ENCODE peak calls at places on chromosome 4, in ten cellular contexts. One of them, this sample, is unnamed.

GRCh38 chr4:23631255-23631950 is 258.4 kb downstream of the PPARGC1A start:
- DNase-seq in esophagus squamous epithelium: no peak
- DNase-seq in neural crest cell: no peak
- DNase-seq in hepatocyte: no peak
- DNase-seq in IMR-90: no peak
- DNase-seq in cardiac muscle cell: no peak
- DNase-seq in natural killer cell: no peak
- DNase-seq in upper lobe of left lung: no peak
- DNase-seq in HFFc6: no peak
- DNase-seq in mammary epithelial cell: no peak
- DNase-seq in this sample: peak; percentile 1

GRCh38 chr4:158133551-158133950 is 39.3 kb downstream of the GASK1B start:
- DNase-seq in upper lobe of left lung: no peak
- DNase-seq in natural killer cell: no peak
- DNase-seq in mammary epithelial cell: peak; percentile 26
- DNase-seq in neural crest cell: no peak
- DNase-seq in esophagus squamous epithelium: no peak
- DNase-seq in IMR-90: no peak
- DNase-seq in HFFc6: no peak
- DNase-seq in hepatocyte: no peak
- DNase-seq in cardiac muscle cell: no peak
- DNase-seq in this sample: no peak

GRCh38 chr4:55469979-55470378 is 74.2 kb downstream of the TMEM165 start:
- DNase-seq in IMR-90: no peak
- DNase-seq in natural killer cell: no peak
- DNase-seq in neural crest cell: no peak
- DNase-seq in HFFc6: no peak
- DNase-seq in cardiac muscle cell: no peak
- DNase-seq in mammary epithelial cell: peak; percentile 57
- DNase-seq in upper lobe of left lung: no peak
- DNase-seq in hepatocyte: no peak
- DNase-seq in esophagus squamous epithelium: no peak
- DNase-seq in this sample: no peak

GRCh38 chr4:54054501-54054900 is 9.9 kb downstream of the CHIC2 start:
- DNase-seq in esophagus squamous epithelium: no peak
- DNase-seq in IMR-90: no peak
- DNase-seq in cardiac muscle cell: no peak
- DNase-seq in upper lobe of left lung: no peak
- DNase-seq in mammary epithelial cell: no peak
- DNase-seq in HFFc6: no peak
- DNase-seq in natural killer cell: no peak
- DNase-seq in neural crest cell: no peak
- DNase-seq in hepatocyte: no peak
- DNase-seq in this sample: no peak

GRCh38 chr4:128831526-128832252 is 22.2 kb downstream of the JADE1 start:
- DNase-seq in natural killer cell: no peak
- DNase-seq in hepatocyte: peak; percentile 49
- DNase-seq in upper lobe of left lung: no peak
- DNase-seq in cardiac muscle cell: no peak
- DNase-seq in HFFc6: no peak
- DNase-seq in mammary epithelial cell: no peak
- DNase-seq in esophagus squamous epithelium: no peak
- DNase-seq in IMR-90: peak; percentile 57
- DNase-seq in neural crest cell: no peak
- DNase-seq in this sample: no peak

GRCh38 chr4:7649741-7650531 is 215.2 kb upstream of the PSAPL1 start:
- DNase-seq in neural crest cell: no peak
- DNase-seq in mammary epithelial cell: peak; percentile 82
- DNase-seq in esophagus squamous epithelium: no peak
- DNase-seq in hepatocyte: no peak
- DNase-seq in HFFc6: peak; percentile 98
- DNase-seq in IMR-90: peak; percentile 95
- DNase-seq in upper lobe of left lung: no peak
- DNase-seq in natural killer cell: peak; percentile 78
- DNase-seq in cardiac muscle cell: no peak
- DNase-seq in this sample: peak; percentile 71

GRCh38 chr4:162149644-162150043 is 14.2 kb downstream of the FSTL5 start:
- DNase-seq in mammary epithelial cell: no peak
- DNase-seq in natural killer cell: no peak
- DNase-seq in upper lobe of left lung: no peak
- DNase-seq in hepatocyte: no peak
- DNase-seq in esophagus squamous epithelium: no peak
- DNase-seq in HFFc6: no peak
- DNase-seq in neural crest cell: no peak
- DNase-seq in IMR-90: no peak
- DNase-seq in cardiac muscle cell: no peak
- DNase-seq in this sample: no peak

GRCh38 chr4:180925800-180926199 is 1317.4 kb upstream of the TENM3 start:
- DNase-seq in IMR-90: peak; percentile 62
- DNase-seq in neural crest cell: no peak
- DNase-seq in esophagus squamous epithelium: no peak
- DNase-seq in upper lobe of left lung: no peak
- DNase-seq in natural killer cell: no peak
- DNase-seq in hepatocyte: no peak
- DNase-seq in cardiac muscle cell: no peak
- DNase-seq in HFFc6: no peak
- DNase-seq in mammary epithelial cell: peak; percentile 87
- DNase-seq in this sample: peak; percentile 13

GRCh38 chr4:82801910-82802521 is 3.4 kb upstream of the SCD5 start:
- DNase-seq in neural crest cell: no peak
- DNase-seq in natural killer cell: no peak
- DNase-seq in hepatocyte: no peak
- DNase-seq in upper lobe of left lung: no peak
- DNase-seq in cardiac muscle cell: no peak
- DNase-seq in mammary epithelial cell: peak; percentile 46
- DNase-seq in esophagus squamous epithelium: no peak
- DNase-seq in HFFc6: no peak
- DNase-seq in IMR-90: peak; percentile 51
- DNase-seq in this sample: peak; percentile 76
- TF ChIP-seq CTCF in neural crest cell: peak; percentile 51
- TF ChIP-seq CTCF in natural killer cell: no peak
- TF ChIP-seq CTCF in hepatocyte: peak; percentile 49
- TF ChIP-seq CTCF in upper lobe of left lung: no peak
- TF ChIP-seq CTCF in cardiac muscle cell: peak; percentile 45
- TF ChIP-seq CTCF in mammary epithelial cell: peak; percentile 60
- TF ChIP-seq CTCF in esophagus squamous epithelium: peak; percentile 33
- TF ChIP-seq CTCF in HFFc6: peak; percentile 75
- TF ChIP-seq CTCF in IMR-90: peak; percentile 54
- TF ChIP-seq CTCF in this sample: peak; percentile 33

GRCh38 chr4:189083769-189084168 is 856.9 kb upstream of the FRG1 start:
- DNase-seq in esophagus squamous epithelium: no peak
- DNase-seq in cardiac muscle cell: no peak
- DNase-seq in neural crest cell: no peak
- DNase-seq in upper lobe of left lung: no peak
- DNase-seq in mammary epithelial cell: no peak
- DNase-seq in hepatocyte: no peak
- DNase-seq in natural killer cell: no peak
- DNase-seq in HFFc6: no peak
- DNase-seq in IMR-90: no peak
- DNase-seq in this sample: no peak

GRCh38 chr4:189081831-189082230 is 858.8 kb upstream of the FRG1 start:
- DNase-seq in neural crest cell: no peak
- DNase-seq in natural killer cell: no peak
- DNase-seq in HFFc6: peak; percentile 34
- DNase-seq in cardiac muscle cell: no peak
- DNase-seq in hepatocyte: no peak
- DNase-seq in IMR-90: peak; percentile 67
- DNase-seq in esophagus squamous epithelium: no peak
- DNase-seq in mammary epithelial cell: peak; percentile 88
- DNase-seq in upper lobe of left lung: no peak
- DNase-seq in this sample: peak; percentile 53

GRCh38 chr4:189088783-189089182 is 851.9 kb upstream of the FRG1 start:
- DNase-seq in cardiac muscle cell: no peak
- DNase-seq in hepatocyte: no peak
- DNase-seq in neural crest cell: no peak
- DNase-seq in IMR-90: peak; percentile 79
- DNase-seq in mammary epithelial cell: no peak
- DNase-seq in upper lobe of left lung: peak; percentile 5
- DNase-seq in esophagus squamous epithelium: no peak
- DNase-seq in natural killer cell: no peak
- DNase-seq in HFFc6: no peak
- DNase-seq in this sample: no peak

GRCh38 chr4:189087981-189088380 is 852.7 kb upstream of the FRG1 start:
- DNase-seq in mammary epithelial cell: no peak
- DNase-seq in IMR-90: no peak
- DNase-seq in hepatocyte: no peak
- DNase-seq in upper lobe of left lung: no peak
- DNase-seq in esophagus squamous epithelium: no peak
- DNase-seq in natural killer cell: no peak
- DNase-seq in cardiac muscle cell: no peak
- DNase-seq in neural crest cell: no peak
- DNase-seq in HFFc6: no peak
- DNase-seq in this sample: no peak

DNA sequence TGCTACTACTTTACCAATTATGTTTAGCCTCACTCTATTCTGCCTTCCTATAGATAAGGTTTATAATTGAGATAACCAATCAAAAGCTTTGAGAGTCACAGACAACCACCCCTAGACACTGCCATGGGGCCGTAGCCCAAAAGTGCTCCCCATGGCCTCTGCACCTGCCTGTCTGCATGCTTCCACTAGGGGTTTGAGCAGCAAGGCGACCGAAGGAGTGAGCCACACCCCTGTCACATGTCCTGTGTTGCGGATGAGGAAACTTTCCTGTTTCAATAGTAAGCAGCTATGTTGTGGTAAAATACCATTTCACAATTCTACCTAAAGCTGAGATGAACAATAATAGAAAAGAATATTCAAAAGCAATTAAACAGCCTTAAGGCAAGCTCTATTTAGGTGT is 856.0 kb upstream of the FRG1 start:
- DNase-seq in HFFc6: no peak
- DNase-seq in esophagus squamous epithelium: no peak
- DNase-seq in natural killer cell: no peak
- DNase-seq in cardiac muscle cell: no peak
- DNase-seq in upper lobe of left lung: no peak
- DNase-seq in neural crest cell: no peak
- DNase-seq in IMR-90: no peak
- DNase-seq in mammary epithelial cell: no peak
- DNase-seq in hepatocyte: no peak
- DNase-seq in this sample: peak; percentile 44
- TF ChIP-seq CTCF in HFFc6: no peak
- TF ChIP-seq CTCF in esophagus squamous epithelium: no peak
- TF ChIP-seq CTCF in natural killer cell: no peak
- TF ChIP-seq CTCF in cardiac muscle cell: no peak
- TF ChIP-seq CTCF in upper lobe of left lung: no peak
- TF ChIP-seq CTCF in neural crest cell: no peak
- TF ChIP-seq CTCF in IMR-90: no peak
- TF ChIP-seq CTCF in mammary epithelial cell: no peak
- TF ChIP-seq CTCF in hepatocyte: no peak
- TF ChIP-seq CTCF in this sample: no peak

GRCh38 chr4:986949-987688 is at the start of gene IDUA:
- DNase-seq in hepatocyte: peak; percentile 90
- DNase-seq in natural killer cell: peak; percentile 77
- DNase-seq in IMR-90: peak; percentile 53
- DNase-seq in HFFc6: peak; percentile 81
- DNase-seq in upper lobe of left lung: peak; percentile 98
- DNase-seq in esophagus squamous epithelium: peak; percentile 25
- DNase-seq in neural crest cell: peak; percentile 69
- DNase-seq in cardiac muscle cell: peak; percentile 93
- DNase-seq in mammary epithelial cell: peak; percentile 84
- DNase-seq in this sample: peak; percentile 71
- TF ChIP-seq CTCF in hepatocyte: peak; percentile 57
- TF ChIP-seq CTCF in natural killer cell: peak; percentile 68
- TF ChIP-seq CTCF in IMR-90: peak; percentile 52
- TF ChIP-seq CTCF in HFFc6: peak; percentile 75
- TF ChIP-seq CTCF in upper lobe of left lung: peak; percentile 44
- TF ChIP-seq CTCF in esophagus squamous epithelium: peak; percentile 45
- TF ChIP-seq CTCF in neural crest cell: peak; percentile 63
- TF ChIP-seq CTCF in cardiac muscle cell: peak; percentile 55
- TF ChIP-seq CTCF in mammary epithelial cell: peak; percentile 2
- TF ChIP-seq CTCF in this sample: peak; percentile 40

GRCh38 chr4:134645778-134646177 is 444.2 kb upstream of the PABPC4L start:
- DNase-seq in hepatocyte: no peak
- DNase-seq in natural killer cell: no peak
- DNase-seq in esophagus squamous epithelium: no peak
- DNase-seq in upper lobe of left lung: no peak
- DNase-seq in IMR-90: no peak
- DNase-seq in neural crest cell: no peak
- DNase-seq in mammary epithelial cell: no peak
- DNase-seq in cardiac muscle cell: no peak
- DNase-seq in HFFc6: no peak
- DNase-seq in this sample: no peak

DNA sequence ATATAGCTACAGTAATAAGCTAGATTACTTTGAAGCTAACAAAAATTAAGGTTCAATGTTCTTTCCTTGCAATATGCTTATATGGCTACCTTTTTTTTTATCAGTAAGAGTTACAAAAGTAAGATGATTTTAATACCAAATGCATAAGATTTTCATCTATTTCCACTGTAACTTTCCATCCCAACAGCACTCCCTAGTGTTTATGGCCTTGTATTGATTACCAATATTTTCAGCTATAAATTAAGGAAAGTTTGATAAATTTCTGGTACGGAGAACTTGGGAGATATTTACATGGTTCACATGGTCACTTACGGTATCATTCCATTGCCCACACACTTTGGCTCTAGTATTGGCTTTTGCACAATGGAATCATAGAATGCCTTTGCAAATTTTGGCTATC is 448.9 kb upstream of the PABPC4L start:
- DNase-seq in IMR-90: no peak
- DNase-seq in HFFc6: no peak
- DNase-seq in neural crest cell: no peak
- DNase-seq in mammary epithelial cell: no peak
- DNase-seq in cardiac muscle cell: no peak
- DNase-seq in natural killer cell: no peak
- DNase-seq in esophagus squamous epithelium: no peak
- DNase-seq in upper lobe of left lung: no peak
- DNase-seq in hepatocyte: no peak
- DNase-seq in this sample: no peak
- TF ChIP-seq CTCF in IMR-90: no peak
- TF ChIP-seq CTCF in HFFc6: peak; percentile 57
- TF ChIP-seq CTCF in neural crest cell: peak; percentile 28
- TF ChIP-seq CTCF in mammary epithelial cell: no peak
- TF ChIP-seq CTCF in cardiac muscle cell: no peak
- TF ChIP-seq CTCF in natural killer cell: no peak
- TF ChIP-seq CTCF in esophagus squamous epithelium: no peak
- TF ChIP-seq CTCF in upper lobe of left lung: no peak
- TF ChIP-seq CTCF in hepatocyte: no peak
- TF ChIP-seq CTCF in this sample: no peak

GRCh38 chr4:85722401-85722800 is 247.5 kb downstream of the ARHGAP24 start:
- DNase-seq in esophagus squamous epithelium: no peak
- DNase-seq in hepatocyte: no peak
- DNase-seq in HFFc6: no peak
- DNase-seq in IMR-90: no peak
- DNase-seq in cardiac muscle cell: no peak
- DNase-seq in mammary epithelial cell: no peak
- DNase-seq in neural crest cell: no peak
- DNase-seq in upper lobe of left lung: no peak
- DNase-seq in natural killer cell: no peak
- DNase-seq in this sample: no peak
- TF ChIP-seq CTCF in esophagus squamous epithelium: no peak
- TF ChIP-seq CTCF in hepatocyte: no peak
- TF ChIP-seq CTCF in HFFc6: no peak
- TF ChIP-seq CTCF in IMR-90: no peak
- TF ChIP-seq CTCF in cardiac muscle cell: no peak
- TF ChIP-seq CTCF in mammary epithelial cell: no peak
- TF ChIP-seq CTCF in neural crest cell: no peak
- TF ChIP-seq CTCF in upper lobe of left lung: no peak
- TF ChIP-seq CTCF in natural killer cell: no peak
- TF ChIP-seq CTCF in this sample: no peak

This sample was measured in MCF 10A.